ENCODE peak calls at places on chromosomes 6 and 20, in eight cellular contexts. C is GM04503; P is stimulated activated CD4-positive, alpha-beta T cell treated with anti-CD3 and anti-CD28 coated beads, Interleukin-2, amount 100 ng/mL, for 24 hours; T is psoas muscle; H is AG08396; E is AG04450; B is KBM-7; Z is HS-5. F is an unnamed sample.

GRCh38 chr6:5497896-5498578 is 236.7 kb downstream of the FARS2 start:
- DNase-seq in C (peak), P (no peak), T (no peak), H (no peak), E (no peak), B (no peak), Z (peak), F (peak)

GRCh38 chr6:170175644-170176620 is 114.9 kb downstream of the DLL1 start:
- DNase-seq in C (no peak), P (no peak), T (no peak), H (no peak), E (no peak), B (no peak), Z (no peak), F (no peak)

GRCh38 chr20:45863543-45864470 is 6.4 kb downstream of the ZSWIM3 start:
- DNase-seq in C (no peak), P (no peak), T (no peak), H (no peak), E (no peak), B (no peak), Z (no peak), F (no peak)

GRCh38 chr6:106973841-106974336 is 640 bp downstream of the CD24 start:
- DNase-seq in C (no peak), P (no peak), T (no peak), H (no peak), E (no peak), B (no peak), Z (no peak), F (no peak)

GRCh38 chr20:43541214-43541613 is 17.6 kb upstream of the SGK2 start:
- DNase-seq in C (peak), P (no peak), T (no peak), H (no peak), E (no peak), B (no peak), Z (peak), F (peak)

GRCh38 chr6:16251706-16252105 is 13.3 kb downstream of the GMPR start:
- DNase-seq in C (no peak), P (no peak), T (no peak), H (no peak), E (no peak), B (no peak), Z (no peak), F (no peak)

GRCh38 chr6:79196908-79197307 is 37.6 kb downstream of the HMGN3 start:
- DNase-seq in C (no peak), P (no peak), T (no peak), H (no peak), E (no peak), B (no peak), Z (no peak), F (no peak)

GRCh38 chr6:73369157-73369556 is 540 bp downstream of the OOEP start:
- DNase-seq in C (no peak), P (no peak), T (no peak), H (no peak), E (no peak), B (no peak), Z (no peak), F (no peak)

GRCh38 chr6:144477396-144477795 is 192.3 kb downstream of the UTRN start:
- DNase-seq in C (no peak), P (no peak), T (no peak), H (no peak), E (no peak), B (no peak), Z (no peak), F (no peak)

GRCh38 chr6:25173232-25173631 is 105.9 kb upstream of the CARMIL1 start:
- DNase-seq in C (no peak), P (no peak), T (no peak), H (no peak), E (no peak), B (no peak), Z (no peak), F (no peak)

GRCh38 chr6:105273589-105273988 is 93.8 kb upstream of the POPDC3 start:
- DNase-seq in C (no peak), P (no peak), T (no peak), H (no peak), E (no peak), B (no peak), Z (no peak), F (no peak)

GRCh38 chr20:5181492-5181891 is 54.7 kb downstream of the CDS2 start:
- DNase-seq in C (no peak), P (no peak), T (no peak), H (no peak), E (no peak), B (no peak), Z (no peak), F (no peak)

GRCh38 chr6:107864235-107864970 is 40.3 kb upstream of the SCML4 start:
- DNase-seq in C (no peak), P (no peak), T (no peak), H (no peak), E (no peak), B (no peak), Z (no peak), F (no peak)